ENCODE peak calls at places on chromosome 5, in nine cellular contexts. One of them, this sample, is unnamed.

GRCh38 chr5:102753889-102754498 is 1.1 kb upstream of the PAM start:
- DNase-seq in HCT116: no peak
- DNase-seq in choroid plexus epithelial cell: no peak
- DNase-seq in endothelial cell: no peak
- DNase-seq in A549: no peak
- DNase-seq in activated B cell treated with CpG ODN at 0.5 μM for 24 hours: no peak
- DNase-seq in RWPE1: no peak
- DNase-seq in AG04449: no peak
- DNase-seq in tibial artery: no peak
- DNase-seq in this sample: peak; percentile 17

GRCh38 chr5:43039468-43040286 is 442 bp downstream of the ANXA2R start:
- DNase-seq in HCT116: peak; percentile 56
- DNase-seq in choroid plexus epithelial cell: peak; percentile 86
- DNase-seq in endothelial cell: peak; percentile 63
- DNase-seq in A549: peak; percentile 88
- DNase-seq in activated B cell treated with CpG ODN at 0.5 μM for 24 hours: peak; percentile 58
- DNase-seq in RWPE1: no peak
- DNase-seq in AG04449: no peak
- DNase-seq in tibial artery: peak; percentile 77
- DNase-seq in this sample: peak; percentile 57

GRCh38 chr5:74885170-74885569 is 19.0 kb upstream of the FAM169A start:
- DNase-seq in HCT116: no peak
- DNase-seq in choroid plexus epithelial cell: no peak
- DNase-seq in endothelial cell: no peak
- DNase-seq in A549: no peak
- DNase-seq in activated B cell treated with CpG ODN at 0.5 μM for 24 hours: no peak
- DNase-seq in RWPE1: no peak
- DNase-seq in AG04449: no peak
- DNase-seq in tibial artery: no peak
- DNase-seq in this sample: no peak

GRCh38 chr5:173864126-173865075 is 23.7 kb upstream of the CPEB4 start:
- DNase-seq in HCT116: no peak
- DNase-seq in choroid plexus epithelial cell: no peak
- DNase-seq in endothelial cell: no peak
- DNase-seq in A549: no peak
- DNase-seq in activated B cell treated with CpG ODN at 0.5 μM for 24 hours: no peak
- DNase-seq in RWPE1: no peak
- DNase-seq in AG04449: no peak
- DNase-seq in tibial artery: peak; percentile 50
- DNase-seq in this sample: no peak

GRCh38 chr5:157785781-157786180 is 42.3 kb downstream of the LSM11 start:
- DNase-seq in HCT116: no peak
- DNase-seq in choroid plexus epithelial cell: no peak
- DNase-seq in endothelial cell: no peak
- DNase-seq in A549: no peak
- DNase-seq in activated B cell treated with CpG ODN at 0.5 μM for 24 hours: no peak
- DNase-seq in RWPE1: no peak
- DNase-seq in AG04449: no peak
- DNase-seq in tibial artery: no peak
- DNase-seq in this sample: no peak

GRCh38 chr5:132268698-132269551 is 11.4 kb downstream of the PDLIM4 start:
- DNase-seq in HCT116: no peak
- DNase-seq in choroid plexus epithelial cell: peak; percentile 64
- DNase-seq in endothelial cell: no peak
- DNase-seq in A549: no peak
- DNase-seq in activated B cell treated with CpG ODN at 0.5 μM for 24 hours: no peak
- DNase-seq in RWPE1: no peak
- DNase-seq in AG04449: peak; percentile 41
- DNase-seq in tibial artery: no peak
- DNase-seq in this sample: no peak

GRCh38 chr5:1034421-1034905 is 25.9 kb downstream of the NKD2 start:
- DNase-seq in HCT116: no peak
- DNase-seq in choroid plexus epithelial cell: no peak
- DNase-seq in endothelial cell: no peak
- DNase-seq in A549: no peak
- DNase-seq in activated B cell treated with CpG ODN at 0.5 μM for 24 hours: no peak
- DNase-seq in RWPE1: no peak
- DNase-seq in AG04449: no peak
- DNase-seq in tibial artery: no peak
- DNase-seq in this sample: no peak

GRCh38 chr5:38473008-38473407 is 83.4 kb downstream of the LIFR start:
- DNase-seq in HCT116: no peak
- DNase-seq in choroid plexus epithelial cell: peak; percentile 35
- DNase-seq in endothelial cell: no peak
- DNase-seq in A549: no peak
- DNase-seq in activated B cell treated with CpG ODN at 0.5 μM for 24 hours: no peak
- DNase-seq in RWPE1: no peak
- DNase-seq in AG04449: no peak
- DNase-seq in tibial artery: no peak
- DNase-seq in this sample: no peak

GRCh38 chr5:149747141-149747832 is 17.2 kb downstream of the PPARGC1B start:
- DNase-seq in HCT116: peak; percentile 15
- DNase-seq in choroid plexus epithelial cell: no peak
- DNase-seq in endothelial cell: no peak
- DNase-seq in A549: peak; percentile 35
- DNase-seq in activated B cell treated with CpG ODN at 0.5 μM for 24 hours: no peak
- DNase-seq in RWPE1: peak; percentile 82
- DNase-seq in AG04449: no peak
- DNase-seq in tibial artery: no peak
- DNase-seq in this sample: no peak

GRCh38 chr5:171797563-171797962 is 11.9 kb downstream of the SMIM23 start:
- DNase-seq in HCT116: no peak
- DNase-seq in choroid plexus epithelial cell: no peak
- DNase-seq in endothelial cell: no peak
- DNase-seq in A549: no peak
- DNase-seq in activated B cell treated with CpG ODN at 0.5 μM for 24 hours: no peak
- DNase-seq in RWPE1: no peak
- DNase-seq in AG04449: no peak
- DNase-seq in tibial artery: no peak
- DNase-seq in this sample: no peak

GRCh38 chr5:16970260-16970659 is 34.2 kb upstream of the MYO10 start:
- DNase-seq in HCT116: no peak
- DNase-seq in choroid plexus epithelial cell: no peak
- DNase-seq in endothelial cell: no peak
- DNase-seq in A549: no peak
- DNase-seq in activated B cell treated with CpG ODN at 0.5 μM for 24 hours: no peak
- DNase-seq in RWPE1: no peak
- DNase-seq in AG04449: no peak
- DNase-seq in tibial artery: no peak
- DNase-seq in this sample: no peak

GRCh38 chr5:89065919-89066318 is 182.9 kb upstream of the MEF2C start:
- DNase-seq in HCT116: no peak
- DNase-seq in choroid plexus epithelial cell: no peak
- DNase-seq in endothelial cell: no peak
- DNase-seq in A549: no peak
- DNase-seq in activated B cell treated with CpG ODN at 0.5 μM for 24 hours: no peak
- DNase-seq in RWPE1: no peak
- DNase-seq in AG04449: no peak
- DNase-seq in tibial artery: no peak
- DNase-seq in this sample: no peak

GRCh38 chr5:150278046-150278760 is 11.4 kb downstream of the CAMK2A start:
- DNase-seq in HCT116: no peak
- DNase-seq in choroid plexus epithelial cell: peak; percentile 61
- DNase-seq in endothelial cell: no peak
- DNase-seq in A549: no peak
- DNase-seq in activated B cell treated with CpG ODN at 0.5 μM for 24 hours: no peak
- DNase-seq in RWPE1: no peak
- DNase-seq in AG04449: no peak
- DNase-seq in tibial artery: no peak
- DNase-seq in this sample: no peak

GRCh38 chr5:79759436-79759835 is 69.8 kb downstream of the CMYA5 start:
- DNase-seq in HCT116: no peak
- DNase-seq in choroid plexus epithelial cell: peak; percentile 55
- DNase-seq in endothelial cell: no peak
- DNase-seq in A549: no peak
- DNase-seq in activated B cell treated with CpG ODN at 0.5 μM for 24 hours: no peak
- DNase-seq in RWPE1: no peak
- DNase-seq in AG04449: peak; percentile 64
- DNase-seq in tibial artery: no peak
- DNase-seq in this sample: no peak

GRCh38 chr5:133694181-133694831 is 82.0 kb upstream of the FSTL4 start:
- DNase-seq in HCT116: no peak
- DNase-seq in choroid plexus epithelial cell: no peak
- DNase-seq in endothelial cell: no peak
- DNase-seq in A549: no peak
- DNase-seq in activated B cell treated with CpG ODN at 0.5 μM for 24 hours: no peak
- DNase-seq in RWPE1: no peak
- DNase-seq in AG04449: no peak
- DNase-seq in tibial artery: no peak
- DNase-seq in this sample: no peak

GRCh38 chr5:124649548-124650501 is 96.6 kb downstream of the ZNF608 start:
- DNase-seq in HCT116: no peak
- DNase-seq in choroid plexus epithelial cell: peak; percentile 98
- DNase-seq in endothelial cell: no peak
- DNase-seq in A549: no peak
- DNase-seq in activated B cell treated with CpG ODN at 0.5 μM for 24 hours: peak; percentile 70
- DNase-seq in RWPE1: peak; percentile 54
- DNase-seq in AG04449: peak; percentile 84
- DNase-seq in tibial artery: peak; percentile 80
- DNase-seq in this sample: peak; percentile 71

GRCh38 chr5:173581408-173582197 is 34.8 kb downstream of the BOD1 start:
- DNase-seq in HCT116: peak; percentile 35
- DNase-seq in choroid plexus epithelial cell: peak; percentile 48
- DNase-seq in endothelial cell: peak; percentile 79
- DNase-seq in A549: peak; percentile 26
- DNase-seq in activated B cell treated with CpG ODN at 0.5 μM for 24 hours: no peak
- DNase-seq in RWPE1: peak; percentile 64
- DNase-seq in AG04449: no peak
- DNase-seq in tibial artery: no peak
- DNase-seq in this sample: peak; percentile 21

GRCh38 chr5:74595143-74595915 is 45.2 kb downstream of the ENC1 start:
- DNase-seq in HCT116: peak; percentile 15
- DNase-seq in choroid plexus epithelial cell: peak; percentile 97
- DNase-seq in endothelial cell: no peak
- DNase-seq in A549: peak; percentile 49
- DNase-seq in activated B cell treated with CpG ODN at 0.5 μM for 24 hours: no peak
- DNase-seq in RWPE1: peak; percentile 31
- DNase-seq in AG04449: no peak
- DNase-seq in tibial artery: no peak
- DNase-seq in this sample: no peak

GRCh38 chr5:145968970-145969713 is 32.8 kb downstream of the SH3RF2 start:
- DNase-seq in HCT116: no peak
- DNase-seq in choroid plexus epithelial cell: no peak
- DNase-seq in endothelial cell: no peak
- DNase-seq in A549: no peak
- DNase-seq in activated B cell treated with CpG ODN at 0.5 μM for 24 hours: no peak
- DNase-seq in RWPE1: no peak
- DNase-seq in AG04449: no peak
- DNase-seq in tibial artery: no peak
- DNase-seq in this sample: no peak

GRCh38 chr5:60026174-60026573 is 132.6 kb upstream of the PDE4D start:
- DNase-seq in HCT116: no peak
- DNase-seq in choroid plexus epithelial cell: peak; percentile 72
- DNase-seq in endothelial cell: no peak
- DNase-seq in A549: peak; percentile 36
- DNase-seq in activated B cell treated with CpG ODN at 0.5 μM for 24 hours: no peak
- DNase-seq in RWPE1: no peak
- DNase-seq in AG04449: peak; percentile 60
- DNase-seq in tibial artery: no peak
- DNase-seq in this sample: no peak

DNA sequence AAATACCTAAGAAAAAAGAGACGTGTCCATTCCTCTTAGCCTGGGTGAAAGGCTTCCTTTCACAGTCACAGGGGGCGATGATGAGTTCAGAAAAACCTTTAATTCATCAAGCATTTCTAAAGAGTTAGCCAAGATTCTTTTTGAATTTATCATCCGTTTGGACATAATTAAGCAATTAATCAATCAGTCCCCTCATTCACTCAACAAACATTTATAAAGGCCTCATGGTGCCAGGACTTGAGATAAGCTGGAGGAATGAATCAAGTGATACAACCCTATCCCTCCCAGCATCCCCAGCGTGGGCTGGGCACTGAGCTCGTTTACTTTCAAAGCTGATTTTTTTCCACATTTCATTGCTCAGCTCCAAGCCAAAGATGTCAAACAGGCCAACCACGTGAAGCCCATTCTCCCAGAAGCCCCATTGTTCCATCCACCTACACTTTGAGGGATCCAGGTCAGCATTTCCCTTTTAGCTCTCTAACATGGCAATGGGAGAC is 140.5 kb downstream of the SLIT3 start:
- DNase-seq in HCT116: no peak
- DNase-seq in choroid plexus epithelial cell: no peak
- DNase-seq in endothelial cell: no peak
- DNase-seq in A549: peak; percentile 46
- DNase-seq in activated B cell treated with CpG ODN at 0.5 μM for 24 hours: no peak
- DNase-seq in RWPE1: no peak
- DNase-seq in AG04449: no peak
- DNase-seq in tibial artery: peak; percentile 61
- DNase-seq in this sample: no peak
- TF ChIP-seq CTCF in HCT116: no peak
- TF ChIP-seq CTCF in choroid plexus epithelial cell: no peak
- TF ChIP-seq CTCF in endothelial cell: no peak
- TF ChIP-seq CTCF in A549: peak; percentile 21
- TF ChIP-seq CTCF in activated B cell treated with CpG ODN at 0.5 μM for 24 hours: no peak
- TF ChIP-seq CTCF in RWPE1: no peak
- TF ChIP-seq CTCF in AG04449: peak; percentile 9
- TF ChIP-seq CTCF in tibial artery: peak; percentile 26
- TF ChIP-seq CTCF in this sample: no peak

DNA sequence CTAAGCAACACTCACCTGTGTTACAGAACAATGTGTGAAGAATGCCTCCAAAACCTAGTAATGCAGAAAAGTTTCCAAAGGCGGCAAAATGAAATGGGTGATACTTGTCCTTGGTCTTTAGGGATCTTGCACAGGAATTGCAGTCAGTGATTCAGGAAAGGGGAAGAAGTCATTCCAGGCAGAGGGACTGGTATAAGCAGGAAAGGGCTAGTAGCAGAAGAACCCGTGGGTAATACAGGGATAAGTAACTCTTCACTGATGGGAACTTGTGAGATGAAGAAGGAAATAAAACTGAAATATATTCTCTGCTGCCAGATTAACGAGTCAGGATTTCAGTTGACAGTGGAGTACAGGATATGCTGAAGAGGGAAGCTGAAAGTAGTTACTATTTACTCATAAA is 1.2 kb downstream of the SRFBP1 start:
- DNase-seq in HCT116: no peak
- DNase-seq in choroid plexus epithelial cell: no peak
- DNase-seq in endothelial cell: no peak
- DNase-seq in A549: no peak
- DNase-seq in activated B cell treated with CpG ODN at 0.5 μM for 24 hours: no peak
- DNase-seq in RWPE1: no peak
- DNase-seq in AG04449: no peak
- DNase-seq in tibial artery: no peak
- DNase-seq in this sample: no peak
- TF ChIP-seq CTCF in HCT116: no peak
- TF ChIP-seq CTCF in choroid plexus epithelial cell: no peak
- TF ChIP-seq CTCF in endothelial cell: no peak
- TF ChIP-seq CTCF in A549: no peak
- TF ChIP-seq CTCF in activated B cell treated with CpG ODN at 0.5 μM for 24 hours: no peak
- TF ChIP-seq CTCF in RWPE1: no peak
- TF ChIP-seq CTCF in AG04449: no peak
- TF ChIP-seq CTCF in tibial artery: no peak
- TF ChIP-seq CTCF in this sample: no peak

GRCh38 chr5:179974946-179975712 is 67.4 kb upstream of the TBC1D9B start:
- DNase-seq in HCT116: no peak
- DNase-seq in choroid plexus epithelial cell: peak; percentile 37
- DNase-seq in endothelial cell: peak; percentile 64
- DNase-seq in A549: peak; percentile 46
- DNase-seq in activated B cell treated with CpG ODN at 0.5 μM for 24 hours: peak; percentile 58
- DNase-seq in RWPE1: no peak
- DNase-seq in AG04449: no peak
- DNase-seq in tibial artery: no peak
- DNase-seq in this sample: no peak
- TF ChIP-seq CTCF in HCT116: peak; percentile 22
- TF ChIP-seq CTCF in choroid plexus epithelial cell: peak; percentile 57
- TF ChIP-seq CTCF in endothelial cell: peak; percentile 51
- TF ChIP-seq CTCF in A549: peak; percentile 45
- TF ChIP-seq CTCF in activated B cell treated with CpG ODN at 0.5 μM for 24 hours: no peak
- TF ChIP-seq CTCF in RWPE1: peak; percentile 43
- TF ChIP-seq CTCF in AG04449: peak; percentile 37
- TF ChIP-seq CTCF in tibial artery: peak; percentile 10
- TF ChIP-seq CTCF in this sample: no peak

GRCh38 chr5:93894471-93895354 is 153.3 kb upstream of the POU5F2 start:
- DNase-seq in HCT116: peak; percentile 10
- DNase-seq in choroid plexus epithelial cell: peak; percentile 57
- DNase-seq in endothelial cell: no peak
- DNase-seq in A549: peak; percentile 9
- DNase-seq in activated B cell treated with CpG ODN at 0.5 μM for 24 hours: no peak
- DNase-seq in RWPE1: no peak
- DNase-seq in AG04449: no peak
- DNase-seq in tibial artery: no peak
- DNase-seq in this sample: no peak
- TF ChIP-seq CTCF in HCT116: no peak
- TF ChIP-seq CTCF in choroid plexus epithelial cell: peak; percentile 71
- TF ChIP-seq CTCF in endothelial cell: no peak
- TF ChIP-seq CTCF in A549: peak; percentile 50
- TF ChIP-seq CTCF in activated B cell treated with CpG ODN at 0.5 μM for 24 hours: no peak
- TF ChIP-seq CTCF in RWPE1: peak; percentile 60
- TF ChIP-seq CTCF in AG04449: peak; percentile 33
- TF ChIP-seq CTCF in tibial artery: no peak
- TF ChIP-seq CTCF in this sample: no peak